ENCODE peak calls at places on chromosomes 3 and 15, in five cellular contexts. X is kidney, E is Panc1, M is AG09309, L is MCF 10A. B is an unnamed sample.

GRCh38 chr15:78454992-78455391 is 17.0 kb downstream of the IREB2 start:
- DNase-seq in E (no peak), L (no peak), M (no peak), X (no peak), B (no peak)

GRCh38 chr3:67296039-67296892 is 298.2 kb downstream of the KBTBD8 start:
- DNase-seq in L (no peak), E (no peak), X (no peak), M (no peak), B (no peak)

GRCh38 chr15:68389936-68390790 is 41.8 kb downstream of the ITGA11 start:
- DNase-seq in X (no peak), M (no peak), L (peak), E (no peak), B (peak)

GRCh38 chr3:159517105-159517504 is 471.5 kb upstream of the IL12A start:
- DNase-seq in L (no peak), X (no peak), E (no peak), M (no peak), B (no peak)

GRCh38 chr3:190718097-190718496 is 144.4 kb downstream of the GMNC start:
- DNase-seq in M (no peak), L (peak), X (no peak), E (no peak), B (no peak)

GRCh38 chr15:57251308-57251707 is 125.0 kb upstream of the CGNL1 start:
- DNase-seq in L (no peak), M (no peak), X (no peak), E (no peak), B (no peak)

GRCh38 chr3:143157957-143158548 is 38.5 kb downstream of the CHST2 start:
- DNase-seq in L (no peak), X (no peak), M (no peak), E (no peak), B (no peak)

GRCh38 chr3:32002536-32003368 is 21.2 kb downstream of the ZNF860 start:
- DNase-seq in X (no peak), L (no peak), E (no peak), M (no peak), B (no peak)

GRCh38 chr3:72375237-72376154 is 472.7 kb downstream of the SHQ1 start:
- DNase-seq in M (no peak), E (no peak), L (no peak), X (no peak), B (no peak)

GRCh38 chr15:54636147-54636546 is 560.6 kb downstream of the RSL24D1 start:
- DNase-seq in M (no peak), E (no peak), X (no peak), L (no peak), B (no peak)

GRCh38 chr3:71703796-71704195 is 21.4 kb downstream of the EIF4E3 start:
- DNase-seq in E (no peak), X (no peak), L (no peak), M (no peak), B (no peak)

GRCh38 chr15:101651753-101652097 is 456 bp downstream of the TM2D3 start:
- DNase-seq in X (no peak), L (peak), M (no peak), E (no peak), B (no peak)

GRCh38 chr15:82568986-82569385 is 28.7 kb upstream of the RPS17 start:
- DNase-seq in X (no peak), M (no peak), L (no peak), E (no peak), B (no peak)

GRCh38 chr3:47910777-47911440 is 105.3 kb downstream of the MAP4 start:
- DNase-seq in L (peak), M (peak), E (peak), X (no peak), B (no peak)

GRCh38 chr15:95561463-95561862 is 769.0 kb upstream of the NR2F2 start:
- DNase-seq in E (no peak), M (no peak), L (no peak), X (no peak), B (no peak)

GRCh38 chr15:80055933-80056332 is 3.5 kb upstream of the ZFAND6 start:
- DNase-seq in M (no peak), E (no peak), X (no peak), L (no peak), B (no peak)

GRCh38 chr3:146306024-146306423 is 55.1 kb upstream of the PLSCR4 start:
- DNase-seq in X (no peak), M (no peak), L (no peak), E (no peak), B (no peak)

GRCh38 chr3:117304681-117305080 is 595.1 kb downstream of the TUSC7 start:
- DNase-seq in X (no peak), L (no peak), E (no peak), M (no peak), B (no peak)

GRCh38 chr3:134627831-134628230 is 23.0 kb downstream of the KY start:
- DNase-seq in X (no peak), L (no peak), M (no peak), E (no peak), B (no peak)

GRCh38 chr3:183340222-183340621 is 87.2 kb downstream of the B3GNT5 start:
- DNase-seq in E (no peak), M (no peak), L (no peak), X (no peak), B (no peak)

GRCh38 chr3:85576091-85576690 is 617.4 kb downstream of the CADM2 start:
- DNase-seq in X (no peak), E (peak), L (peak), M (peak), B (peak)

GRCh38 chr3:166270428-166270827 is 433.2 kb upstream of the BCHE start:
- DNase-seq in M (no peak), E (no peak), L (no peak), X (no peak), B (no peak)

GRCh38 chr3:77464106-77464688 is 424.3 kb downstream of the ROBO2 start:
- DNase-seq in L (no peak), E (no peak), M (peak), X (no peak), B (no peak)

GRCh38 chr15:65369651-65370050 is 8.2 kb downstream of the IGDCC3 start:
- DNase-seq in L (no peak), X (peak), E (no peak), M (no peak), B (no peak)

GRCh38 chr3:30643763-30644462 is 37.5 kb downstream of the TGFBR2 start:
- DNase-seq in L (no peak), X (peak), M (no peak), E (no peak), B (no peak)

GRCh38 chr3:54999159-54999558 is 71.3 kb upstream of the LRTM1 start:
- DNase-seq in E (no peak), X (no peak), M (peak), L (peak), B (no peak)

GRCh38 chr3:46923559-46924350 is 46.2 kb downstream of the PTH1R start:
- DNase-seq in E (no peak), L (no peak), M (no peak), X (peak), B (peak)

GRCh38 chr15:47339800-47340575 is 377.3 kb upstream of the SEMA6D start:
- DNase-seq in E (no peak), M (no peak), L (no peak), X (no peak), B (no peak)

GRCh38 chr15:74630284-74631086 is 14.8 kb downstream of the CLK3 start:
- DNase-seq in E (no peak), M (no peak), L (no peak), X (no peak), B (no peak)

GRCh38 chr3:141846050-141846433 is 30.4 kb upstream of the ATP1B3 start:
- DNase-seq in L (no peak), X (no peak), E (no peak), M (no peak), B (no peak)

GRCh38 chr3:135125171-135125801 is 330.2 kb downstream of the EPHB1 start:
- DNase-seq in L (peak), E (no peak), X (no peak), M (no peak), B (no peak)

GRCh38 chr3:15377961-15378791 is 45.8 kb upstream of the SH3BP5 start:
- DNase-seq in X (peak), M (peak), L (peak), E (peak), B (peak)

GRCh38 chr15:38226867-38227266 is 25.8 kb upstream of the SPRED1 start:
- DNase-seq in M (peak), X (no peak), E (peak), L (peak), B (no peak)

GRCh38 chr3:140748171-140748570 is 70.3 kb downstream of the TRIM42 start:
- DNase-seq in M (no peak), X (no peak), E (no peak), L (no peak), B (no peak)

GRCh38 chr15:39589193-39589814 is 8.4 kb downstream of the THBS1 start:
- DNase-seq in E (no peak), X (no peak), M (peak), L (no peak), B (no peak)

GRCh38 chr15:84925906-84926305 is 41.4 kb downstream of the SLC28A1 start:
- DNase-seq in M (no peak), E (no peak), L (no peak), X (no peak), B (peak)

GRCh38 chr3:188124184-188124583 is 29.8 kb upstream of the LPP start:
- DNase-seq in X (no peak), L (no peak), M (no peak), E (no peak), B (no peak)

GRCh38 chr15:72732554-72732953 is 46.5 kb downstream of the BBS4 start:
- DNase-seq in X (no peak), E (no peak), L (no peak), M (no peak), B (no peak)
- TF ChIP-seq CTCF in X (no peak), E (no peak), L (no peak), M (no peak), B (no peak)

GRCh38 chr3:69209413-69209812 is 87.0 kb upstream of the LMOD3 start:
- DNase-seq in L (no peak), E (no peak), M (no peak), X (no peak), B (no peak)
- TF ChIP-seq CTCF in L (no peak), E (no peak), M (no peak), X (no peak), B (no peak)

DNA sequence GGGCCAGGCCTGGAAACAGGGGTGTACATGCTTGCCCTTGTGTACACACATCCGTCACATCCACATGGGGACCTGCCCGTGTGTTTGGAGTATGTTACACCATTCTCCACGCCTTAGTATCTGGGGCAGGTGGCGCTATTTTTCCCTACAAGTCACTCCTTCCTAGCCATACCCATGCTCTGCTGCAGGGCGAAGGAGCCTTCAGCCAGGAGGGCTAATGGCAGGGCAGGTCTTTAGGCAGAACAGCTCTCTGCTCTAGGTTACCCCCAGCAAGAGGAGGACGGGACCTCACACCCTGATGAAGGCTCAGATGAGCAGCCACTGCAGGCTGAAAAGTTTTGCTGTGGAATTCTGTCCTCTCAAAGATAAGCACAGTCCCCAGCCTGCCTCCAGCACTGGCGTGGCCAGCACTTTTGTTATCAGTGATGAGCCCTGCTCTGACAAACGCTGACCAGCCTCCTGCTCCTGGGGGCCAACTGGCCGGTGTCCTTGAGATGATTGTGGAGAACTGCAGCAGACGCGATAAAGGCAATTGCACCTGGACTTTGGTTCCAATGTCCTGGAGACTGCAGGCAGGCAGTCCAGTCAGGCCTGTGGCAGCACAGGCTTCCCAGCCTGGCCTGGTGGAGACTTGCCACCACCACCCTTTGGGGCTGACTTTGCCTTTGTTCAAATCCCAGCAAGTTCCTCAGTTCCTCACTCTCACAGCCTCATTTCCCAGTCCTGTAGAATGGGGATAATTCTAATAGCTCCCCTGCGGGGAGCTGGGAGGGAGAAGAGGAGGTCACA is 19.8 kb upstream of the PIGZ start:
- DNase-seq in X (peak), L (no peak), E (no peak), M (no peak), B (peak)
- TF ChIP-seq CTCF in X (no peak), L (no peak), E (no peak), M (no peak), B (no peak)

DNA sequence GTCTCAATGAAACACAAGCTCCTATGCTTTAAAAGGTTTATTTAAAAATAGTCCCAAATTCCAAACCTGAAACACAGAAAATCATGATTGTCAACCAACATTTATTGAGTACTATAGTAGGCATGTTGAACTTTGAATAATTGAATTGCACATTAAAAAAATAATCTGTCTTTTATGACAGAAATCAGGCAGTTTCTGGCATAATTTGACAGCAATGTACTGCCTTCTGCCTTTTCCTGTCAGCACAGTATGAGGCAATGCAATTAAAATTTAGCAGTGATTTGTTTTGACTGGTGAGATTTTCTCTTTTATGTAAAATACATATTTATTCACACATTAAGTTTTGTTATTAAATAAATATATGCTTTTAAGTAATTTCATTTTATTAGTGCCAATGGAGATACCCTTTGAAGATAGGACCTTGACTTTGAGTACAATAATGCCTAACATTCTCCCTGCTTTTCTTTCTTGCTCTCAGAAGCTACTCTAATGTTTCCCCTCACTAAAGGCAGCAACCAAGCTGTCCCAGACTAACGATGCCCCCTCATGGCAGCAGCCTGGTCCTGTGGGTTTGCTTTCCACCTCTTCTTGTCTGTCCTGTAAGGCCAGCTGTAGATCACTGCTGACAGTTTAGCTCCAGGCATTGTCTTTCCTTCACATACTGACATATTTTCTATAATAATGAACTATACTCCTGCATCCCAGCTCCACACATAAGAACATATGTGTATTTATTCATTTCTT is 346.7 kb downstream of the IL20RB start:
- DNase-seq in M (no peak), X (no peak), L (peak), E (no peak), B (no peak)
- TF ChIP-seq CTCF in M (no peak), X (no peak), L (no peak), E (peak), B (no peak)

GRCh38 chr15:44713006-44713966 is 2.0 kb downstream of the B2M start:
- DNase-seq in L (peak), E (no peak), X (no peak), M (no peak), B (no peak)
- TF ChIP-seq CTCF in L (peak), E (peak), X (peak), M (peak), B (no peak)

GRCh38 chr15:51390239-51390931 is 48.9 kb downstream of the GLDN start:
- DNase-seq in M (no peak), E (no peak), L (no peak), X (no peak), B (no peak)
- TF ChIP-seq CTCF in M (no peak), E (no peak), L (no peak), X (no peak), B (no peak)

GRCh38 chr3:176120507-176120906 is 1076.8 kb downstream of the TBL1XR1 start:
- DNase-seq in E (no peak), X (no peak), L (no peak), M (no peak), B (no peak)
- TF ChIP-seq CTCF in E (no peak), X (no peak), L (no peak), M (no peak), B (no peak)

DNA sequence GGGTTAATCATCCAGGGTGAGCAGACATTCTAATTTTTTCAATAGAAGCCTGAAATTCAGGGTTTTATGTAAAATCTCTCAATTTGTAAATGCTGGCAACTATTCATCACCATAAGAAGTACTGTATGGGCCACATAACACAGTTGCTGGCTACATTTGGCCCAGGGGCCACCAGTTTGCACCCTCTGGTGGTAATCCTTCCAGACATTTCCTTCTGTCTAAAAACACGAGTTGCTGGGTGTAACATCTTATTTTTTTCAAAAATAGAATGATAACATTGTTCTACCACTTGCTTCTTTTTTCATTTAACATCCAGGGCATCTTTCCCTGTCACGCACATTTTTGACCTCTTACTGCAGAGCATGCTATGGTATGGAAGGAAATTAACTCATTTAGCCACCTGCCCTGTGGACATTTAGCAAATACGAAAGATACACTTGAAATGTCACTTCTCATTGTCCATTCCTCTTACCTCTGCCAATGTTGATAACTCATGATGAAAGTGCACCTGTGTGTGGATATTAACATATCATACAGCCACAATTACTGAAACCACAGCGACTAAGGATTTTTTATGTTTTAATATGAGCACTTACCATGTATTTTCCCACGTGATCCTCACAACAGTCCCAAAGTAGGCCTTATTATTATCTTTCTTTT is 117.5 kb upstream of the ARHGEF3 start:
- DNase-seq in E (no peak), M (no peak), L (no peak), X (no peak), B (no peak)
- TF ChIP-seq CTCF in E (peak), M (no peak), L (no peak), X (no peak), B (no peak)

B was measured in sigmoid colon.